ENCODE peak calls at places on chromosomes 4 and X, in eight cellular contexts. P is HCT116, R is A549, Y is HepG2, J is GM12878, Z is endothelial cell of umbilical vein, X is H1, U is K562. L is an unnamed sample.

GRCh38 chr4:133147365-133147821 is 1.7 kb upstream of the PCDH10 start:
- DNase-seq in X (peak), J (no peak), P (no peak), U (no peak), Z (peak), Y (no peak), R (no peak), L (no peak)

GRCh38 chrX:123779908-123780396 is 47.1 kb upstream of the THOC2 start:
- DNase-seq in J (no peak), Y (peak), U (peak), Z (no peak), P (no peak), R (no peak), X (no peak), L (no peak)

GRCh38 chr4:113708250-113708649 is 53.3 kb downstream of the CAMK2D start:
- DNase-seq in Z (no peak), Y (no peak), X (no peak), R (no peak), U (no peak), J (no peak), P (no peak), L (no peak)

GRCh38 chr4:67853336-67853735 is 30.5 kb downstream of the TMPRSS11D start:
- DNase-seq in R (no peak), P (no peak), X (no peak), J (no peak), Y (no peak), U (no peak), Z (no peak), L (no peak)

GRCh38 chr4:182277402-182277801 is 34.2 kb downstream of the TENM3 start:
- DNase-seq in J (no peak), Z (no peak), R (no peak), Y (no peak), X (no peak), P (no peak), U (no peak), L (no peak)

GRCh38 chr4:76251448-76252270 is at the start of gene FAM47E:
- DNase-seq in Z (peak), P (no peak), R (peak), U (peak), X (peak), J (no peak), Y (peak), L (peak)

GRCh38 chr4:88137112-88137511 is 21.3 kb downstream of the ABCG2 start:
- DNase-seq in P (no peak), Z (no peak), J (no peak), U (no peak), Y (no peak), X (no peak), R (no peak), L (no peak)

GRCh38 chr4:157574606-157575005 is 354.1 kb downstream of the GRIA2 start:
- DNase-seq in R (no peak), P (no peak), U (no peak), Y (no peak), Z (no peak), X (no peak), J (no peak), L (no peak)

GRCh38 chr4:167020410-167020809 is 213.9 kb downstream of the SPOCK3 start:
- DNase-seq in X (no peak), U (no peak), R (no peak), J (no peak), Y (peak), P (no peak), Z (peak), L (peak)

GRCh38 chrX:40096395-40097091 is 1.2 kb downstream of the BCOR start:
- DNase-seq in Y (no peak), X (no peak), J (no peak), U (no peak), P (no peak), R (peak), Z (peak), L (peak)

GRCh38 chrX:11435568-11435967 is 142.4 kb downstream of the AMELX start:
- DNase-seq in X (no peak), Y (no peak), J (no peak), Z (peak), P (no peak), U (no peak), R (no peak), L (no peak)

GRCh38 chr4:6446538-6447451 is 25.6 kb downstream of the PPP2R2C start:
- DNase-seq in X (no peak), J (no peak), P (no peak), R (no peak), Z (no peak), Y (no peak), U (no peak), L (no peak)

GRCh38 chr4:47463235-47463956 is at the start of gene COMMD8:
- DNase-seq in X (peak), J (peak), R (peak), Z (peak), P (peak), Y (peak), U (peak), L (peak)
- TF ChIP-seq CTCF in X (peak), J (peak), R (no peak), Z (no peak), P (no peak), Y (peak), U (no peak), L (no peak)

GRCh38 chr4:13597141-13597540 is 30.4 kb downstream of the BOD1L1 start:
- DNase-seq in P (no peak), Y (peak), Z (no peak), X (no peak), U (no peak), J (no peak), R (no peak), L (no peak)

GRCh38 chr4:13599159-13599558 is 28.4 kb downstream of the BOD1L1 start:
- DNase-seq in P (no peak), X (peak), J (no peak), U (no peak), R (no peak), Y (no peak), Z (no peak), L (peak)

GRCh38 chr4:13601848-13602247 is 25.7 kb downstream of the BOD1L1 start:
- DNase-seq in X (no peak), J (no peak), Y (no peak), Z (no peak), U (no peak), R (no peak), P (no peak), L (no peak)

GRCh38 chr4:13597604-13598003 is 29.9 kb downstream of the BOD1L1 start:
- DNase-seq in X (no peak), U (no peak), R (no peak), P (no peak), J (no peak), Y (no peak), Z (no peak), L (no peak)

DNA sequence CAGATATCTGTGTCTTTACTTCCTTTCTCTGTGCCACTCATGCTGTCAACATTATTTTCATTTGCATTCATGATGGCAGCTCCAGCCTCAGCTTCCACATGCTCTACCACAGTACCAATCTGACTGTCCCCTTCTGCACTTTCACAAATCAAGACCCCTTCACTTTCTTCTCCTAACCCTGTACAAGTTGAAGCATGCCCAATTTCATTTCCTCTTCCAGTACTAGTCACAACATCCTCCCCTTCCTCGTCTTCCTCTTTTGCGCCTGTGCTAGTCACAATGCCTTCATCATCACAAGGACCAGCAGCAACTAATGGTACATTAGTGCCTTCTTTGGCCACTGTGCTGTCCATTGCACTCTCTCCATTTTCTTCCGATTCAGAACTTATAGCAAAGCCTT is 26.5 kb downstream of the BOD1L1 start:
- DNase-seq in R (no peak), Z (no peak), J (peak), U (no peak), Y (no peak), X (no peak), P (no peak), L (peak)
- TF ChIP-seq POLR2A in R (no peak), Z (no peak), J (no peak), U (no peak), Y (no peak), X (no peak), P (no peak), L (no peak)

DNA sequence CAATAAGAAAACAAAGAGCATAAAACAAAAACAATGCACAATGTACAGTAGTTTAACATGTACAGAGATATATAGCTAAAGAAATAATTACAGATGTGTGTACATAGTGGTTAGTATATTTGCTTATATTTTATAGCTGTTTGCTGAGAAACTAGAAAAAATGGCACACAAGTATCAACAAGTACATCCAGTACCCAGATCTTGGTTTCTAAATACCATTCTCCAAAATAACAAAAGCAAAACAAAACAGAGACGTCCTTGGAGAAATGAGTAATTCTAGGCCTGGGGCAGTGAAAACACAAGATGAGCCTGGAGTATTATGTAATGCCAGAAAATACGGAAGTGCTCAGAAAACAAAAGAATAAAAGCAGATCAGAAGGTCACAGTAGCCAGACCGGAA is 189.6 kb downstream of the TMEM47 start:
- DNase-seq in J (no peak), P (no peak), Y (no peak), U (no peak), R (no peak), X (no peak), Z (peak), L (peak)
- TF ChIP-seq MAX in J (no peak), P (no peak), Y (no peak), U (no peak), R (no peak), X (no peak), Z (no peak), L (no peak)

DNA sequence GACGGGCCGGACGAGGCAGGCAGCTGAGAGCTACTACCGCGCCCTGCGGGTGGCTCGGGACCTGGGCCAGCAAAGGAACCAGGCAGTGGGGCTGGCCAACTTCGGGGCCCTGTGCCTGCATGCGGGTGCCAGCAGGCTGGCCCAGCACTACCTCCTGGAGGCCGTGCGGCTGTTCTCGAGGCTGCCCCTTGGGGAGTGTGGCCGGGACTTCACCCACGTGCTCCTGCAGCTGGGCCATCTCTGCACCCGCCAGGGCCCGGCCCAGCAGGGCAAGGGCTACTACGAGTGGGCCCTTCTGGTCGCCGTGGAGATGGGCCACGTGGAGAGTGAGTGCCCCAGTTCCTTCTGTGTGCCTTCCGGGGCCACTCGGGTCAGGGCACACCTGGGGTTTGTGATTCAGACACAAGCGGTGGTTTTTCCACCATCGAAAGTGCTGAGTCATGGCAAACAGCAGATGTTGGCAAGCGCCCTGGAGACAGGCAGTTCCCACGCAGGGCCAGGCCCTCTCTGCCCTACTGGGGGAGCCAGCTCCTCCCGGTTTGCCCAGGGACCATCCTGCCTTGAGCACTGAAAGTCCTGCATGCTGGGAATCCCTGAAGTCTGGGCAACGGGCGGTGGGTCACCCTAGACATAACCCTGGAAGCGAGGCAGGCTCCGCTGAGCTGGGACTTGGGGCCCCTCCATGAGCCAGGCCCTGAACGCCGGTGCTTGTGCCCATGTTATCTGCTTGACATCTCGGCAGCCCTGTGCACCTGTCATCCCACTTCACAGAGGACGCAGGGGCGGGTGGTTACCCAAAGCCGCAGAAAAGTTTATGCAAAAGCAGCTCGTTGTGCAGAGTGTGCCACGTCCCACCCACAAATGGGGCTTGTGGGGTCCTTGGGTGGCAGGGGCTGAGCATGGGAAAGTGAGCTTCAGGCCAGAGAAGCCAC is 29.5 kb downstream of the SH3TC1 start:
- DNase-seq in Y (no peak), P (no peak), X (no peak), U (peak), Z (peak), R (peak), J (peak), L (peak)
- TF ChIP-seq CTCF in Y (peak), P (no peak), X (no peak), U (no peak), Z (no peak), R (no peak), J (no peak), L (no peak)

GRCh38 chr4:2462992-2463762 is 5.7 kb upstream of the RNF4 start:
- DNase-seq in U (no peak), Z (no peak), P (no peak), R (no peak), X (no peak), J (no peak), Y (no peak), L (no peak)

GRCh38 chr4:2469192-2469984 is 482 bp downstream of the RNF4 start:
- DNase-seq in Z (no peak), Y (no peak), U (peak), R (peak), X (no peak), J (no peak), P (no peak), L (peak)

GRCh38 chr4:2472187-2472586 is 3.3 kb downstream of the RNF4 start:
- DNase-seq in P (no peak), Y (no peak), R (no peak), X (no peak), U (no peak), J (no peak), Z (no peak), L (no peak)

GRCh38 chr4:2465032-2465431 is 3.9 kb upstream of the RNF4 start:
- DNase-seq in X (no peak), U (no peak), Y (no peak), P (no peak), Z (no peak), J (no peak), R (no peak), L (no peak)

GRCh38 chr4:2468464-2469191 is at the start of gene RNF4:
- DNase-seq in J (peak), U (peak), X (peak), Y (peak), P (peak), Z (peak), R (peak), L (peak)
- TF ChIP-seq POLR2A in J (peak), U (peak), X (no peak), Y (peak), P (peak), Z (peak), R (peak), L (peak)

DNA sequence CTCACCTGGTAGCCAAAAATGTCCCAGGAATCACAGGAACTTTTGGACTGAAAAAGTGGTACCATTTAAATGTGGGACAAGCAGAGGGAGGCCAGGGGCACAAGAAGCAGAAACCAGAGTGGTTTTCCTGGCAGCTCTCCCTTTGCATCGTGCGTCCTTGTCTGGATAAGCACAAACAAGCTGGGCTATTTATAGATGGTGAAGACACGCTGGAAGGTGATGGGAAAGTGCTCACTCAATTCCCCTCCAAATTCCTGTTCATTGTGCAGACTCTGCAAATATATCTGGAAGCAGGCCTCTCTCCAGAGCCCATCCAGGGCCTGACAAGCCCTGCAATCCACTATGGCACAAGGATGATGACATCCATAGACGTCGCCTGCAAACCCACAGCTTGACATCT is 63.6 kb upstream of the MAP3K15 start:
- DNase-seq in U (no peak), J (no peak), Z (no peak), X (no peak), R (no peak), P (no peak), Y (no peak), L (no peak)
- TF ChIP-seq MAX in U (no peak), J (no peak), Z (no peak), X (no peak), R (no peak), P (no peak), Y (no peak), L (no peak)

GRCh38 chr4:150080335-150080734 is 2.1 kb downstream of the DCLK2 start:
- DNase-seq in X (no peak), U (no peak), R (no peak), P (no peak), Y (no peak), Z (no peak), J (no peak), L (no peak)

GRCh38 chr4:150078041-150078995 is at the start of gene DCLK2:
- DNase-seq in J (no peak), Y (no peak), X (peak), U (peak), Z (peak), R (peak), P (peak), L (peak)

GRCh38 chr4:150082241-150082640 is 4.0 kb downstream of the DCLK2 start:
- DNase-seq in Z (no peak), Y (no peak), U (no peak), P (no peak), R (no peak), X (no peak), J (peak), L (no peak)

GRCh38 chr4:150080875-150081274 is 2.6 kb downstream of the DCLK2 start:
- DNase-seq in U (no peak), Z (no peak), P (no peak), X (no peak), J (no peak), R (no peak), Y (peak), L (no peak)

DNA sequence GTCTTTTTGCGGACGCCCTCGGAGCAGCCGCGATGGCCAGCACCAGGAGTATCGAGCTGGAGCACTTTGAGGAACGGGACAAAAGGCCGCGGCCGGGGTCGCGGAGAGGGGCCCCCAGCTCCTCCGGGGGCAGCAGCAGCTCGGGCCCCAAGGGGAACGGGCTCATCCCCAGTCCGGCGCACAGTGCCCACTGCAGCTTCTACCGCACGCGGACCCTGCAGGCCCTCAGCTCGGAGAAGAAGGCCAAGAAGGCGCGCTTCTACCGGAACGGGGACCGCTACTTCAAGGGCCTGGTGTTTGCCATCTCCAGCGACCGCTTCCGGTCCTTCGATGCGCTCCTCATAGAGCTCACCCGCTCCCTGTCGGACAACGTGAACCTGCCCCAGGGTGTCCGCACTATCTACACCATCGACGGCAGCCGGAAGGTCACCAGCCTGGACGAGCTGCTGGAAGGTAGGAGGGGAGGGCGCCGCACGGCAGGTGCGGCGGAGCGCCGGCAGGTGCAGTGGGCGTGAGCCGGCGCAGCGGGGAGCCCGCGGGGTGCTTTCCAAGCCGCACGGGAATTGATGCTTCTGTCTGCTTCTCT is 844 bp downstream of the DCLK2 start:
- DNase-seq in Z (no peak), Y (no peak), X (peak), R (peak), P (no peak), J (no peak), U (no peak), L (no peak)
- TF ChIP-seq CTCF in Z (no peak), Y (no peak), X (peak), R (peak), P (no peak), J (no peak), U (no peak), L (no peak)

GRCh38 chrX:71366674-71367256 is 608 bp downstream of the TAF1 start:
- DNase-seq in R (peak), P (no peak), Z (peak), Y (no peak), J (no peak), X (peak), U (peak), L (peak)

GRCh38 chrX:71367396-71367795 is 1.2 kb downstream of the TAF1 start:
- DNase-seq in U (no peak), X (no peak), J (no peak), R (no peak), P (no peak), Y (no peak), Z (no peak), L (peak)

GRCh38 chrX:71365876-71366673 is at the start of gene TAF1:
- DNase-seq in P (peak), X (peak), R (peak), U (peak), Y (peak), Z (peak), J (peak), L (peak)

GRCh38 chrX:71364221-71364620 is 1.9 kb upstream of the TAF1 start:
- DNase-seq in R (no peak), U (no peak), X (no peak), J (no peak), Y (no peak), P (no peak), Z (no peak), L (no peak)

DNA sequence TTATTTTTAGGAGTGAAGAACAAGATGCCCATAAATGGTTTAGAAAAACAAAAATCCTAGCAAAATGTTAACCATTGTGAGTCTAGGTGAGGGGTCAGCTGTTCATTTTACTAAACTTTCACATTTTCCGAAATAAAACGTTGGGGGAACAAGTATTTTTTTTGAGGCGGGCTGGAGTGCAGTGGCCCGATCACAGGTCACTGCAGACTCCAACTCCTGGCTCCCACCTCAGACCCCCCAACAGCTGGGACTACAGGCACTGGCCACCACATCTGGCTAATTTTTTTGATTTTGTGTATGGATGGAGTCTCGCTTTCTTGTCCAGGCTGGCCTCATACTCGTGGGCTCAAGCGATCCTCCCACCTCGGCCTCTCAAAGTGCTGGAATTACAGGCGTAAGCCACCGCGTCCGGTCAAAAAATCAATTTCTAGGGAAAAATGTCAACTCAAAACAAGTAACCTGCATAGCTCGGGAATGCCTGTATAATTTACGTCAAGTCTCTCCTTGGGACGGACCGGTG is 741 bp upstream of the TAF1 start:
- DNase-seq in J (no peak), Z (no peak), P (no peak), R (no peak), X (no peak), U (no peak), Y (no peak), L (no peak)
- TF ChIP-seq POLR2A in J (no peak), Z (no peak), P (peak), R (no peak), X (peak), U (peak), Y (no peak), L (no peak)